ENCODE peak calls at places on chromosomes 2 and 18, in six cellular contexts. E is HTR-8/SVneo; R is activated CD4-positive, alpha-beta memory T cell treated with anti-CD3 and anti-CD28 coated beads for 36 hours; T is endothelial cell; W is posterior cingulate gyrus; G is NCI-H2081. H is an unnamed sample.

GRCh38 chr2:6674381-6674780 is 191.3 kb downstream of the CMPK2 start:
- DNase-seq in G (no peak), T (no peak), R (no peak), E (no peak), W (no peak), H (no peak)

GRCh38 chr2:55550368-55551102 is 31.0 kb downstream of the CFAP36 start:
- DNase-seq in G (peak; percentile 28), T (no peak), R (no peak), E (peak; percentile 13), W (no peak), H (peak; percentile 11)

GRCh38 chr2:109210431-109211200 is 81.6 kb downstream of the SH3RF3 start:
- DNase-seq in R (no peak), T (no peak), E (no peak), G (no peak), W (no peak), H (no peak)

GRCh38 chr2:236746833-236747232 is 177.2 kb downstream of the ACKR3 start:
- DNase-seq in R (no peak), W (no peak), G (no peak), E (no peak), T (no peak), H (no peak)

GRCh38 chr2:159126653-159127052 is 158.2 kb downstream of the TANC1 start:
- DNase-seq in W (no peak), E (no peak), G (no peak), R (no peak), T (no peak), H (peak; percentile 23)

GRCh38 chr2:151761193-151761592 is 26.9 kb upstream of the NEB start:
- DNase-seq in T (no peak), R (no peak), G (no peak), E (no peak), W (no peak), H (no peak)

GRCh38 chr2:229164545-229165249 is 106.4 kb downstream of the PID1 start:
- DNase-seq in R (no peak), E (no peak), G (peak; percentile 62), W (no peak), T (no peak), H (no peak)

GRCh38 chr2:164655750-164656149 is 34.5 kb upstream of the GRB14 start:
- DNase-seq in T (no peak), G (no peak), W (no peak), R (no peak), E (no peak), H (peak; percentile 22)

GRCh38 chr2:27158468-27158867 is 9.7 kb downstream of the TCF23 start:
- DNase-seq in W (no peak), R (no peak), T (no peak), E (no peak), G (no peak), H (no peak)

GRCh38 chr18:22637787-22638186 is 220.1 kb upstream of the CTAGE1 start:
- DNase-seq in R (no peak), E (peak; percentile 17), G (no peak), W (no peak), T (no peak), H (no peak)

GRCh38 chr2:15840173-15840572 is 100.2 kb upstream of the MYCN start:
- DNase-seq in E (no peak), R (no peak), G (no peak), T (no peak), W (no peak), H (no peak)

GRCh38 chr2:67945976-67946375 is 116.8 kb downstream of the C1D start:
- DNase-seq in E (no peak), W (no peak), R (no peak), G (no peak), T (no peak), H (peak; percentile 42)

GRCh38 chr2:15667579-15668556 is 76.2 kb downstream of the DDX1 start:
- DNase-seq in G (no peak), T (no peak), W (no peak), R (no peak), E (no peak), H (no peak)

GRCh38 chr2:186554450-186554849 is 35.4 kb upstream of the ITGAV start:
- DNase-seq in G (no peak), W (no peak), R (no peak), E (no peak), T (no peak), H (no peak)

GRCh38 chr2:69911985-69912563 is 2.8 kb upstream of the MXD1 start:
- DNase-seq in W (no peak), T (no peak), E (peak; percentile 45), R (no peak), G (peak; percentile 53), H (peak; percentile 32)

GRCh38 chr18:44901283-44901682 is 220.6 kb downstream of the SETBP1 start:
- DNase-seq in R (no peak), E (no peak), G (peak; percentile 29), W (no peak), T (no peak), H (no peak)

GRCh38 chr2:133844214-133844892 is 276.1 kb upstream of the NCKAP5 start:
- DNase-seq in R (peak; percentile 65), E (peak; percentile 78), T (peak; percentile 75), G (peak; percentile 62), W (peak; percentile 56), H (peak; percentile 51)

GRCh38 chr2:48543895-48544294 is 13.9 kb downstream of the STON1 start:
- DNase-seq in G (no peak), W (no peak), R (no peak), E (no peak), T (no peak), H (no peak)

GRCh38 chr18:825891-826585 is 14.0 kb upstream of the YES1 start:
- DNase-seq in G (no peak), E (no peak), W (no peak), R (no peak), T (no peak), H (no peak)

GRCh38 chr2:84970266-84970955 is 550 bp upstream of the KCMF1 start:
- DNase-seq in E (no peak), T (peak; percentile 65), W (peak; percentile 52), R (peak; percentile 67), G (peak; percentile 72), H (no peak)

GRCh38 chr2:136441979-136442378 is 323.4 kb upstream of the THSD7B start:
- DNase-seq in R (no peak), W (no peak), G (no peak), T (no peak), E (no peak), H (no peak)

GRCh38 chr2:129055829-129056228 is 737.2 kb upstream of the HS6ST1 start:
- DNase-seq in G (no peak), E (no peak), R (no peak), W (no peak), T (no peak), H (no peak)

GRCh38 chr2:8750221-8750620 is 68.4 kb downstream of the ID2 start:
- DNase-seq in W (no peak), G (no peak), R (no peak), T (no peak), E (no peak), H (no peak)

GRCh38 chr18:63253428-63254372 is 65.9 kb downstream of the BCL2 start:
- DNase-seq in G (no peak), T (no peak), R (no peak), W (no peak), E (no peak), H (peak; percentile 77)

GRCh38 chr18:24704921-24705620 is 244.6 kb downstream of the HRH4 start:
- DNase-seq in G (peak; percentile 12), R (no peak), W (no peak), E (no peak), T (no peak), H (no peak)

GRCh38 chr2:16253291-16253690 is 312.9 kb downstream of the MYCN start:
- DNase-seq in G (no peak), W (no peak), E (no peak), R (no peak), T (no peak), H (no peak)